ENCODE peak calls at places on chromosomes 13 and 19, in six cellular contexts. V, T, R, J, Y and X are unnamed samples.
A peak's percentile ranks its signal among the peaks of the same experiment; 100 is the strongest.

GRCh38 chr19:29622191-29623070 is 16.3 kb downstream of the POP4 start:
- DNase-seq in V (no peak), T (no peak), R (peak; percentile 58), J (peak; percentile 27), Y (peak; percentile 29), X (peak; percentile 36)

GRCh38 chr13:112958127-112958989 is 10.7 kb upstream of the MCF2L start:
- DNase-seq in V (no peak), T (no peak), R (no peak), J (no peak), Y (peak; percentile 19), X (no peak)

GRCh38 chr19:56309511-56310185 is 5.0 kb downstream of the ZSCAN5A start:
- DNase-seq in V (peak; percentile 27), T (no peak), R (peak; percentile 64), J (peak; percentile 26), Y (peak; percentile 26), X (peak; percentile 46)

GRCh38 chr19:32404939-32405430 is 585 bp upstream of the DPY19L3 start:
- DNase-seq in V (peak; percentile 2), T (no peak), R (peak; percentile 77), J (peak; percentile 42), Y (peak; percentile 34), X (peak; percentile 62)

GRCh38 chr19:18420931-18421330 is 1.7 kb downstream of the SSBP4 start:
- DNase-seq in V (no peak), T (no peak), R (no peak), J (no peak), Y (no peak), X (no peak)

GRCh38 chr19:33731886-33732285 is 64.8 kb upstream of the KCTD15 start:
- DNase-seq in V (no peak), T (no peak), R (no peak), J (no peak), Y (no peak), X (no peak)

GRCh38 chr19:32406161-32407003 is 812 bp downstream of the DPY19L3 start:
- DNase-seq in V (no peak), T (no peak), R (no peak), J (no peak), Y (no peak), X (peak; percentile 18)

GRCh38 chr13:32537580-32538233 is 888 bp downstream of the N4BP2L2 start:
- DNase-seq in V (no peak), T (no peak), R (no peak), J (peak; percentile 24), Y (no peak), X (peak; percentile 29)

GRCh38 chr13:87123987-87124784 is 547.0 kb upstream of the SLITRK5 start:
- DNase-seq in V (no peak), T (no peak), R (no peak), J (peak; percentile 98), Y (peak; percentile 99), X (peak; percentile 19)

GRCh38 chr13:50244913-50245574 is 229.8 kb downstream of the KCNRG start:
- DNase-seq in V (peak; percentile 8), T (no peak), R (peak; percentile 8), J (peak; percentile 76), Y (peak; percentile 95), X (peak; percentile 87)

GRCh38 chr19:11460207-11460606 is 20.6 kb downstream of the ELAVL3 start:
- DNase-seq in V (no peak), T (no peak), R (peak; percentile 21), J (no peak), Y (no peak), X (no peak)

GRCh38 chr19:7534531-7534980 is 961 bp upstream of the PNPLA6 start:
- DNase-seq in V (no peak), T (no peak), R (peak; percentile 84), J (peak; percentile 81), Y (peak; percentile 78), X (peak; percentile 93)

GRCh38 chr19:6272411-6272791 is 7.4 kb downstream of the MLLT1 start:
- DNase-seq in V (no peak), T (no peak), R (no peak), J (no peak), Y (no peak), X (no peak)

GRCh38 chr13:25215253-25215575 is 43.1 kb upstream of the AMER2 start:
- DNase-seq in V (no peak), T (no peak), R (peak; percentile 55), J (no peak), Y (peak; percentile 8), X (no peak)

GRCh38 chr13:113666324-113666660 is 727 bp upstream of the GRK1 start:
- DNase-seq in V (no peak), T (no peak), R (no peak), J (no peak), Y (no peak), X (no peak)

GRCh38 chr13:30615851-30616311 is 1.8 kb upstream of the USPL1 start:
- DNase-seq in V (no peak), T (no peak), R (peak; percentile 70), J (peak; percentile 23), Y (peak; percentile 32), X (peak; percentile 42)

GRCh38 chr19:41409288-41409687 is 11.7 kb downstream of the BCKDHA start:
- DNase-seq in V (no peak), T (no peak), R (peak; percentile 37), J (peak; percentile 44), Y (peak; percentile 78), X (no peak)

GRCh38 chr13:50493683-50494082 is 349.8 kb downstream of the DLEU7 start:
- DNase-seq in V (no peak), T (no peak), R (no peak), J (no peak), Y (no peak), X (no peak)

GRCh38 chr13:74687452-74688180 is 553.4 kb upstream of the KLF12 start:
- DNase-seq in V (no peak), T (no peak), R (no peak), J (no peak), Y (no peak), X (no peak)

GRCh38 chr19:39398297-39398864 is 7.2 kb downstream of the MED29 start:
- DNase-seq in V (no peak), T (no peak), R (no peak), J (peak; percentile 89), Y (peak; percentile 92), X (peak; percentile 90)

GRCh38 chr19:39506944-39507714 is 7.8 kb upstream of the SELENOV start:
- DNase-seq in V (no peak), T (peak; percentile 54), R (peak; percentile 79), J (peak; percentile 51), Y (no peak), X (peak; percentile 90)